ENCODE peak calls at places on chromosomes 5 and 9, in ten cellular contexts. C is stimulated activated CD4-positive, alpha-beta T cell treated with anti-CD3 and anti-CD28 coated beads, Interleukin-1b, Interleukin-23, amount 100 ng/mL, for 1 hour; N is Calu3; X is chondrocyte; R is LoVo; H is NCI-H1417 treated with DMSO at 0.1 percent for 48 hours; I is keratinocyte; J is left colon; B is sciatic nerve; D is germinal center. O is an unnamed sample.

GRCh38 chr5:166677891-166678290 is 1613.6 kb upstream of the WWC1 start:
- DNase-seq in H (no peak), R (no peak), B (no peak), N (no peak), D (no peak), I (no peak), C (no peak), J (no peak), X (no peak), O (no peak)

GRCh38 chr9:84371737-84372136 is 31.2 kb upstream of the SLC28A3 start:
- DNase-seq in X (no peak), J (no peak), R (no peak), I (no peak), C (no peak), N (peak; percentile 16), B (no peak), D (no peak), H (no peak), O (no peak)

GRCh38 chr9:88645172-88645868 is 110.3 kb downstream of the NXNL2 start:
- DNase-seq in H (no peak), C (no peak), N (no peak), J (no peak), B (no peak), I (no peak), X (no peak), R (no peak), D (no peak), O (no peak)

GRCh38 chr9:89425921-89426388 is 72.0 kb downstream of the SEMA4D start:
- DNase-seq in H (no peak), I (no peak), D (no peak), N (no peak), J (no peak), X (peak; percentile 24), C (no peak), R (no peak), B (no peak), O (no peak)

GRCh38 chr9:134624119-134624826 is 17.3 kb upstream of the COL5A1 start:
- DNase-seq in H (no peak), J (no peak), X (peak; percentile 55), I (no peak), R (no peak), B (peak; percentile 53), C (no peak), N (no peak), D (no peak), O (no peak)

GRCh38 chr9:76200730-76201129 is 193.5 kb downstream of the RFK start:
- DNase-seq in N (no peak), R (no peak), I (no peak), D (no peak), B (no peak), C (no peak), H (no peak), J (no peak), X (no peak), O (no peak)

GRCh38 chr5:31585519-31586270 is 53.2 kb upstream of the PDZD2 start:
- DNase-seq in I (no peak), J (no peak), D (no peak), C (no peak), N (no peak), B (no peak), H (no peak), X (no peak), R (no peak), O (no peak)

GRCh38 chr5:151063136-151063544 is 17.7 kb downstream of the TNIP1 start:
- DNase-seq in B (no peak), D (no peak), X (no peak), R (no peak), I (no peak), N (no peak), J (no peak), H (no peak), C (no peak), O (no peak)

GRCh38 chr5:6682239-6682638 is 31.0 kb upstream of the TENT4A start:
- DNase-seq in D (no peak), X (no peak), R (no peak), J (no peak), H (no peak), I (no peak), B (no peak), C (no peak), N (no peak), O (no peak)

GRCh38 chr5:62211405-62211804 is 94.6 kb upstream of the KIF2A start:
- DNase-seq in J (no peak), C (no peak), N (no peak), B (no peak), R (no peak), H (no peak), I (no peak), D (no peak), X (no peak), O (no peak)

GRCh38 chr5:42268630-42269029 is 154.6 kb upstream of the GHR start:
- DNase-seq in D (no peak), X (no peak), B (no peak), J (no peak), I (no peak), R (no peak), H (no peak), C (no peak), N (no peak), O (no peak)

GRCh38 chr5:119269061-119269579 is 86.7 kb upstream of the TNFAIP8 start:
- DNase-seq in H (no peak), N (peak; percentile 51), X (no peak), C (no peak), B (no peak), R (peak; percentile 28), I (no peak), J (peak; percentile 58), D (peak; percentile 8), O (peak; percentile 0)

GRCh38 chr9:108860354-108860753 is 1.7 kb upstream of the ACTL7A start:
- DNase-seq in C (no peak), H (no peak), D (no peak), R (no peak), I (no peak), X (no peak), N (no peak), B (no peak), J (no peak), O (no peak)

GRCh38 chr5:180253036-180253824 is 38.7 kb downstream of the MAPK9 start:
- DNase-seq in D (no peak), B (no peak), C (no peak), I (no peak), R (no peak), N (no peak), H (no peak), X (no peak), J (no peak), O (no peak)

GRCh38 chr9:34375901-34376595 is 650 bp downstream of the MYORG start:
- DNase-seq in X (no peak), C (no peak), N (peak; percentile 67), H (no peak), J (peak; percentile 82), R (peak; percentile 60), B (peak; percentile 70), I (no peak), D (peak; percentile 74), O (no peak)

GRCh38 chr5:8561854-8562253 is 692.9 kb downstream of the MTRR start:
- DNase-seq in B (no peak), H (no peak), C (no peak), I (no peak), D (no peak), N (no peak), J (no peak), R (no peak), X (no peak), O (no peak)

GRCh38 chr5:176810687-176811501 is 535 bp downstream of the UNC5A start:
- DNase-seq in N (peak; percentile 37), I (no peak), J (no peak), R (no peak), C (no peak), D (no peak), X (no peak), H (no peak), B (no peak), O (no peak)

GRCh38 chr5:5293029-5293428 is 129.4 kb upstream of the ICE1 start:
- DNase-seq in X (no peak), B (no peak), H (no peak), C (no peak), N (no peak), D (no peak), I (no peak), R (no peak), J (no peak), O (no peak)

GRCh38 chr5:113331201-113331551 is 103.6 kb downstream of the TSSK1B start:
- DNase-seq in N (no peak), C (no peak), X (no peak), R (no peak), J (no peak), D (no peak), B (no peak), I (no peak), H (no peak), O (no peak)

GRCh38 chr5:74919487-74919886 is 53.3 kb upstream of the FAM169A start:
- DNase-seq in B (no peak), R (peak; percentile 58), D (peak; percentile 55), H (no peak), C (no peak), J (no peak), I (no peak), X (no peak), N (no peak), O (no peak)

GRCh38 chr5:99130081-99130480 is 201.3 kb upstream of the CHD1 start:
- DNase-seq in C (no peak), B (no peak), H (no peak), D (no peak), I (no peak), J (no peak), R (no peak), N (no peak), X (no peak), O (no peak)

GRCh38 chr9:134612715-134613114 is 28.9 kb upstream of the COL5A1 start:
- DNase-seq in J (no peak), R (no peak), C (no peak), B (no peak), D (no peak), I (no peak), N (no peak), X (no peak), H (no peak), O (no peak)

GRCh38 chr5:83022334-83022733 is 54.9 kb downstream of the TMEM167A start:
- DNase-seq in H (no peak), D (no peak), N (no peak), R (no peak), I (no peak), B (no peak), X (no peak), C (no peak), J (no peak), O (no peak)

GRCh38 chr5:146076028-146076427 is 29.3 kb downstream of the PLAC8L1 start:
- DNase-seq in N (no peak), C (no peak), I (no peak), X (no peak), R (no peak), D (no peak), J (peak; percentile 46), H (no peak), B (no peak), O (peak; percentile 74)

GRCh38 chr5:171984748-171985419 is 21.6 kb downstream of the FBXW11 start:
- DNase-seq in C (no peak), X (no peak), J (no peak), R (no peak), B (no peak), N (no peak), I (peak; percentile 84), H (no peak), D (no peak), O (no peak)

O was measured in DMS153.